ENCODE peak calls at places on chromosomes 5 and 9, in six cellular contexts. P is Karpas-422; H is CD8-positive, alpha-beta T cell; N is psoas muscle; A is MM.1S; T is endodermal cell. K is an unnamed sample.

GRCh38 chr5:146825033-146825432 is 53.5 kb downstream of the PPP2R2B start:
- DNase-seq in P (peak; percentile 55), H (no peak), T (peak; percentile 89), A (peak; percentile 42), N (no peak), K (no peak)

GRCh38 chr5:156051972-156052371 is 275.0 kb upstream of the SGCD start:
- DNase-seq in A (no peak), N (no peak), P (no peak), H (no peak), T (peak; percentile 79), K (no peak)

GRCh38 chr9:93205896-93206575 is 22.1 kb downstream of the WNK2 start:
- DNase-seq in P (no peak), A (no peak), N (peak; percentile 56), T (no peak), H (no peak), K (no peak)

GRCh38 chr9:19108038-19108437 is 5.3 kb upstream of the HAUS6 start:
- DNase-seq in A (no peak), P (no peak), N (no peak), H (no peak), T (no peak), K (no peak)

GRCh38 chr9:27460225-27461023 is 63.7 kb upstream of the IFNK start:
- DNase-seq in A (no peak), T (no peak), H (no peak), P (peak; percentile 62), N (no peak), K (no peak)

GRCh38 chr5:167844173-167844572 is 447.3 kb upstream of the WWC1 start:
- DNase-seq in P (no peak), H (no peak), N (no peak), T (no peak), A (no peak), K (no peak)

GRCh38 chr5:16964821-16965220 is 28.7 kb upstream of the MYO10 start:
- DNase-seq in T (no peak), N (no peak), H (no peak), A (no peak), P (no peak), K (peak; percentile 32)

GRCh38 chr9:124522121-124523098 is 15.2 kb upstream of the NR5A1 start:
- DNase-seq in A (no peak), H (no peak), N (no peak), T (peak; percentile 89), P (no peak), K (no peak)

GRCh38 chr5:4018968-4019766 is 423.5 kb downstream of the IRX1 start:
- DNase-seq in H (no peak), T (no peak), P (no peak), A (no peak), N (no peak), K (no peak)

GRCh38 chr5:36703245-36703860 is 96.9 kb downstream of the SLC1A3 start:
- DNase-seq in N (peak; percentile 62), T (no peak), H (no peak), A (no peak), P (no peak), K (peak; percentile 48)

GRCh38 chr9:92665836-92666235 is 4.1 kb downstream of the IPPK start:
- DNase-seq in T (no peak), A (no peak), N (no peak), H (no peak), P (no peak), K (no peak)

GRCh38 chr9:16192403-16193017 is 639.7 kb downstream of the CCDC171 start:
- DNase-seq in A (no peak), N (no peak), H (no peak), P (no peak), T (no peak), K (no peak)

GRCh38 chr5:112418412-112419049 is 546 bp downstream of the EPB41L4A start:
- DNase-seq in A (no peak), N (no peak), P (no peak), H (no peak), T (no peak), K (no peak)

GRCh38 chr5:69048233-69048632 is 45.6 kb upstream of the SLC30A5 start:
- DNase-seq in N (no peak), P (peak; percentile 61), A (peak; percentile 17), T (no peak), H (no peak), K (no peak)

GRCh38 chr5:126527892-126528291 is 67.1 kb downstream of the ALDH7A1 start:
- DNase-seq in P (no peak), H (no peak), A (no peak), T (no peak), N (no peak), K (no peak)

GRCh38 chr5:157290981-157291711 is 25.2 kb downstream of the CYFIP2 start:
- DNase-seq in P (no peak), A (no peak), N (no peak), T (no peak), H (no peak), K (no peak)

GRCh38 chr9:137759117-137759516 is 118.5 kb upstream of the CACNA1B start:
- DNase-seq in H (no peak), T (no peak), P (no peak), N (no peak), A (no peak), K (no peak)

GRCh38 chr9:97737429-97737828 is 40.3 kb upstream of the XPA start:
- DNase-seq in P (no peak), N (no peak), T (peak; percentile 84), H (no peak), A (no peak), K (no peak)

GRCh38 chr5:161064800-161065199 is 212.8 kb upstream of the ATP10B start:
- DNase-seq in H (no peak), P (no peak), T (peak; percentile 74), N (no peak), A (no peak), K (no peak)

GRCh38 chr5:176743136-176743827 is 67.1 kb upstream of the UNC5A start:
- DNase-seq in P (no peak), H (no peak), A (no peak), T (peak; percentile 80), N (no peak), K (peak; percentile 20)

GRCh38 chr5:119961993-119962392 is 332.6 kb downstream of the FAM170A start:
- DNase-seq in N (no peak), H (no peak), P (no peak), A (no peak), T (no peak), K (no peak)

GRCh38 chr9:73855206-73855605 is 641.9 kb upstream of the RORB start:
- DNase-seq in P (no peak), A (no peak), N (no peak), H (no peak), T (no peak), K (no peak)

GRCh38 chr5:179550511-179551342 is at the start of gene RUFY1:
- DNase-seq in H (peak; percentile 84), T (peak; percentile 91), A (peak; percentile 79), P (peak; percentile 90), N (peak; percentile 92), K (peak; percentile 83)

GRCh38 chr5:93497101-93497500 is 83.9 kb downstream of the NR2F1-AS1 start:
- DNase-seq in A (no peak), N (no peak), P (no peak), T (no peak), H (no peak), K (no peak)

GRCh38 chr9:2984481-2984880 is 140.6 kb upstream of the PUM3 start:
- DNase-seq in T (no peak), H (no peak), P (no peak), N (no peak), A (no peak), K (no peak)

GRCh38 chr5:135238622-135239460 is 160.2 kb downstream of the MACROH2A1 start:
- DNase-seq in T (peak; percentile 52), A (no peak), P (no peak), H (peak; percentile 7), N (no peak), K (no peak)

GRCh38 chr9:127987103-127987614 is 6.4 kb upstream of the EEIG1 start:
- DNase-seq in P (no peak), H (no peak), A (no peak), N (peak; percentile 92), T (peak; percentile 38), K (no peak)

GRCh38 chr5:59357421-59357977 is 536.0 kb downstream of the PDE4D start:
- DNase-seq in P (no peak), T (peak; percentile 81), A (no peak), H (no peak), N (no peak), K (peak; percentile 60)

GRCh38 chr5:56612759-56613158 is 202.6 kb upstream of the MAP3K1 start:
- DNase-seq in P (no peak), A (no peak), H (no peak), T (no peak), N (no peak), K (no peak)

GRCh38 chr5:79990205-79990597 is 861 bp downstream of the MTX3 start:
- DNase-seq in A (peak; percentile 61), H (no peak), P (peak; percentile 47), N (no peak), T (no peak), K (no peak)

GRCh38 chr9:112894031-112894430 is 3.4 kb upstream of the SLC46A2 start:
- DNase-seq in A (no peak), T (no peak), P (no peak), N (no peak), H (no peak), K (no peak)

GRCh38 chr5:137032929-137033328 is 466.2 kb downstream of the SPOCK1 start:
- DNase-seq in P (no peak), H (no peak), T (peak; percentile 74), N (no peak), A (no peak), K (no peak)

GRCh38 chr9:16514131-16514530 is 356.3 kb downstream of the BNC2 start:
- DNase-seq in H (no peak), P (no peak), A (no peak), T (peak; percentile 60), N (no peak), K (no peak)

GRCh38 chr5:142182840-142183239 is 74.3 kb downstream of the NDFIP1 start:
- DNase-seq in H (no peak), T (no peak), N (no peak), P (no peak), A (no peak), K (no peak)
- H3K9me3 ChIP-seq in H (no peaks in the 10 kb centered on the region), T (no peaks in the 10 kb centered on the region), N (no peaks in the 10 kb centered on the region), P (no peaks in the 10 kb centered on the region), A (no peaks in the 10 kb centered on the region), K (no peaks in the 10 kb centered on the region)

DNA sequence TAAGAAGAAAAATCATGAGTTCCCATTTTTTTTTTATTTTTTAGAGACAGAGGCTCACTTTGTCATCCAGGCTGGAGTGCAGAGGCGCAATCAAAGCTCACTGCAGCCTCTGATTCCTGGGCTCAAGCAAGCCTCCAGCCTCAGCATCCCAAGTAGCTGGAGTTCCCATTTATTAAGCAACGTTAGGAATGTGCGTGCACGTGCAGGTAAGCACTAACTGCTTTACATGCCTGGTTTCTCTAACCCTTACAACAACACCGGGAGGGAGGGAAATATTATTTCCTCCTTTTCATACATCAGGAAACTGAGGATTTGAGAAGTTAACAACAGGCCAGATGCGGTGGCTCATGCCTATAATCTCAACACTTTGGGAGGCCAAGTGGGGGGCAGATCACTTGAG is 16.3 kb upstream of the CDC23 start:
- DNase-seq in A (no peak), N (no peak), H (no peak), P (no peak), T (no peak), K (no peak)
- H3K9me3 ChIP-seq in A (no peaks in the 10 kb centered on the region), N (no peaks in the 10 kb centered on the region), H (no peaks in the 10 kb centered on the region), P (no peaks in the 10 kb centered on the region), T (peaks cover 17% of the 10 kb centered on the region), K (peaks cover 4% of the 10 kb centered on the region)

GRCh38 chr5:166354277-166354676 is 1937.2 kb upstream of the WWC1 start:
- DNase-seq in A (no peak), N (no peak), P (no peak), H (no peak), T (no peak), K (no peak)
- H3K9me3 ChIP-seq in A (no peaks in the 10 kb centered on the region), N (no peaks in the 10 kb centered on the region), P (peaks cover 9% of the 10 kb centered on the region), H (no peaks in the 10 kb centered on the region), T (peaks cover 9% of the 10 kb centered on the region), K (no peaks in the 10 kb centered on the region)

GRCh38 chr5:132130918-132131715 is 57.5 kb downstream of the CSF2 start:
- DNase-seq in P (no peak), H (no peak), N (no peak), A (no peak), T (no peak), K (no peak)
- H3K9me3 ChIP-seq in P (no peaks in the 10 kb centered on the region), H (no peaks in the 10 kb centered on the region), N (no peaks in the 10 kb centered on the region), A (no peaks in the 10 kb centered on the region), T (no peaks in the 10 kb centered on the region), K (no peaks in the 10 kb centered on the region)

K was measured in lung.